ENCODE peak calls at places on chromosome 16, in six cellular contexts. One of them, this sample, is unnamed.

GRCh38 chr16:19853973-19854876 is 30.4 kb downstream of the GPRC5B start:
- DNase-seq in transverse colon: no peak
- DNase-seq in PC-3: no peak
- DNase-seq in Caco-2: no peak
- DNase-seq in upper lobe of right lung: no peak
- DNase-seq in adipocyte: no peak
- DNase-seq in this sample: no peak

GRCh38 chr16:57749872-57750452 is 14.4 kb downstream of the KATNB1 start:
- DNase-seq in transverse colon: no peak
- DNase-seq in PC-3: no peak
- DNase-seq in adipocyte: no peak
- DNase-seq in upper lobe of right lung: no peak
- DNase-seq in Caco-2: no peak
- DNase-seq in this sample: no peak

GRCh38 chr16:3189869-3190268 is 1.9 kb downstream of the OR1F1 start:
- DNase-seq in adipocyte: no peak
- DNase-seq in PC-3: no peak
- DNase-seq in upper lobe of right lung: no peak
- DNase-seq in Caco-2: no peak
- DNase-seq in transverse colon: no peak
- DNase-seq in this sample: no peak

GRCh38 chr16:14608111-14608566 is 21.9 kb downstream of the PARN start:
- DNase-seq in Caco-2: no peak
- DNase-seq in upper lobe of right lung: no peak
- DNase-seq in PC-3: no peak
- DNase-seq in adipocyte: no peak
- DNase-seq in transverse colon: no peak
- DNase-seq in this sample: no peak

GRCh38 chr16:66130296-66130910 is 236.1 kb upstream of the CDH5 start:
- DNase-seq in transverse colon: no peak
- DNase-seq in PC-3: peak; percentile 43
- DNase-seq in upper lobe of right lung: no peak
- DNase-seq in Caco-2: no peak
- DNase-seq in adipocyte: peak; percentile 82
- DNase-seq in this sample: no peak

GRCh38 chr16:65373095-65373494 is 251.2 kb upstream of the CDH11 start:
- DNase-seq in adipocyte: no peak
- DNase-seq in PC-3: no peak
- DNase-seq in upper lobe of right lung: no peak
- DNase-seq in Caco-2: no peak
- DNase-seq in transverse colon: no peak
- DNase-seq in this sample: no peak

GRCh38 chr16:13351651-13352217 is 450.3 kb downstream of the SHISA9 start:
- DNase-seq in adipocyte: no peak
- DNase-seq in transverse colon: no peak
- DNase-seq in PC-3: no peak
- DNase-seq in upper lobe of right lung: no peak
- DNase-seq in Caco-2: no peak
- DNase-seq in this sample: no peak

GRCh38 chr16:47416869-47417268 is 44.0 kb downstream of the ITFG1 start:
- DNase-seq in Caco-2: no peak
- DNase-seq in adipocyte: no peak
- DNase-seq in transverse colon: no peak
- DNase-seq in upper lobe of right lung: no peak
- DNase-seq in PC-3: no peak
- DNase-seq in this sample: no peak

GRCh38 chr16:16805809-16806208 is 426.9 kb downstream of the NPIPA7 start:
- DNase-seq in PC-3: no peak
- DNase-seq in adipocyte: no peak
- DNase-seq in upper lobe of right lung: no peak
- DNase-seq in Caco-2: no peak
- DNase-seq in transverse colon: no peak
- DNase-seq in this sample: no peak

GRCh38 chr16:88924834-88925539 is 52.0 kb downstream of the CBFA2T3 start:
- DNase-seq in adipocyte: peak; percentile 91
- DNase-seq in upper lobe of right lung: no peak
- DNase-seq in PC-3: peak; percentile 80
- DNase-seq in transverse colon: no peak
- DNase-seq in Caco-2: peak; percentile 67
- DNase-seq in this sample: no peak

GRCh38 chr16:77408607-77409006 is 26.2 kb downstream of the ADAMTS18 start:
- DNase-seq in upper lobe of right lung: no peak
- DNase-seq in Caco-2: no peak
- DNase-seq in adipocyte: no peak
- DNase-seq in PC-3: no peak
- DNase-seq in transverse colon: no peak
- DNase-seq in this sample: no peak

GRCh38 chr16:69351309-69352027 is at the start of gene TMED6:
- DNase-seq in upper lobe of right lung: no peak
- DNase-seq in transverse colon: peak; percentile 77
- DNase-seq in adipocyte: no peak
- DNase-seq in PC-3: no peak
- DNase-seq in Caco-2: peak; percentile 76
- DNase-seq in this sample: no peak

GRCh38 chr16:27222499-27223225 is 19.3 kb downstream of the KDM8 start:
- DNase-seq in Caco-2: no peak
- DNase-seq in adipocyte: peak; percentile 9
- DNase-seq in upper lobe of right lung: no peak
- DNase-seq in PC-3: peak; percentile 26
- DNase-seq in transverse colon: peak; percentile 29
- DNase-seq in this sample: no peak

DNA sequence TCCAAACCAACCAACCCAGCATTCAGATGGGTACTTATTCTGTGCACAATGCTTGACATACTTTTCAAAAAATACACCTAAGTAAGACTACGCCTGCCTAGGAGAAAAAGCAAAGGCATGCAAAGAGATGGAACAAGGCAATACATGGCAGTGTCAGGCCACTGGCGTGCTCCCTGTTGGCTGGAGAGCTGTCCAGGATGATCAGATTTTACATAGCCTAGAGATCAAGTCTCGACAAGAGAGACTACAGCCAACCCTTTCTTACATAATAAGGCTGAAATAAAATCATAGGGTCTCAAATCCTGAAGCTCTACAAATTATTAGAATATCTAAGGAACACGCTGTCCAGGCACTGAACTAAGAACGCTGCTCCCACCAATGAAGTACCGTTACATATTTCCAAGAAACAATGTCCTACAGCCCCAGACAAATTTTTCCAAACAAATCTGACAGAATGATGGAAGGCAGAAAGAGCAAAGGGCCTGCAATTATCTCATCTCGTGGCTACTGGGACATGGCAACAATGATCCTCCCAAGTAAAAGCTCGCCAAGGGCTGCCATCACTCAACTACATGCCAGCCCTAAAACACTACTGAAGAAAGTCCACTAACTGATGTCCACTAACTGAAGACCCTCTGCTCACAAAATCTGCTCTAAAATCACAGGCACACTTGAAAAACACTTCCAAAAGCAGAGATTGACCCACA is 5.1 kb downstream of the RPS15A start:
- DNase-seq in PC-3: no peak
- DNase-seq in adipocyte: no peak
- DNase-seq in Caco-2: no peak
- DNase-seq in transverse colon: no peak
- DNase-seq in upper lobe of right lung: no peak
- DNase-seq in this sample: no peak
- H3K36me3 ChIP-seq in PC-3: peaks cover 62% of the 10 kb centered on the region
- H3K36me3 ChIP-seq in adipocyte: peaks cover 68% of the 10 kb centered on the region
- H3K36me3 ChIP-seq in Caco-2: peaks cover 6% of the 10 kb centered on the region
- H3K36me3 ChIP-seq in transverse colon: peaks cover 55% of the 10 kb centered on the region
- H3K36me3 ChIP-seq in upper lobe of right lung: peaks cover 65% of the 10 kb centered on the region
- H3K36me3 ChIP-seq in this sample: no peaks in the 10 kb centered on the region

DNA sequence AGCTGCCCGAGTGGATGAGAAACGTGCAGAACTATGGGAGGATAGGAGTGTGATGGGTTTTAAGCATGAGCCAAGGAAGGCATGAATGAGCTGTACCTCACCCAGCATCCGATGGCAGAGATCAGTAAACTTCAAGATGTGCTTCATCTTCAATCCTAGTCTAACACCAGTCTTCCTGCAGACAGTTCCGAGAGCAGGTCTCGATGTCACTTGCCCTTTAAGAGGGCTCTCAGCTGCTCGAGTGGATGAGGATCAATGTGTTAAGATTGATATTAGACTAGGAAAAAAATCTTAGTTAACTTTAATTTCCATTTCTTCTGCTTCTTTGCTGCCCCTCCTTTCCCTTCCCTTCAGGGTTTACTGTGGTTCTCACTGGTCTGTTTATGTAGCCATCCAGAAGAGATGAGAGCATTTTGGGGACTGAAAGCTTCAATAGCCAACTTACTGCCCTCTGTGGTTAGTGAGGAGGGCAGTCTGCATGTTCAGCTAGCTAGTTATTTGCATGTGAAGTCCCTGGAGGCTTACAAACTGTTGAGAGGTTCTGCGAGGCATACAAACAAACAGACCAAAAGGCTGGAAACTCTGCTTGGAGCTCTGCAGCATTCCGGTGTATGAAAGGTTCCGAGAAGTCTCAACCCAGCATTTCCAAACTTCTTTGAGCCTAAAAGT is 15.3 kb downstream of the KLHL36 start:
- DNase-seq in PC-3: no peak
- DNase-seq in upper lobe of right lung: no peak
- DNase-seq in adipocyte: peak; percentile 24
- DNase-seq in Caco-2: no peak
- DNase-seq in transverse colon: no peak
- DNase-seq in this sample: no peak
- H3K36me3 ChIP-seq in PC-3: no peaks in the 10 kb centered on the region
- H3K36me3 ChIP-seq in upper lobe of right lung: peaks cover 74% of the 10 kb centered on the region
- H3K36me3 ChIP-seq in adipocyte: peaks cover 73% of the 10 kb centered on the region
- H3K36me3 ChIP-seq in Caco-2: peaks cover 4% of the 10 kb centered on the region
- H3K36me3 ChIP-seq in transverse colon: peaks cover 46% of the 10 kb centered on the region
- H3K36me3 ChIP-seq in this sample: no peaks in the 10 kb centered on the region

GRCh38 chr16:89391-90302 is 11.6 kb downstream of the MPG start:
- DNase-seq in adipocyte: no peak
- DNase-seq in Caco-2: no peak
- DNase-seq in PC-3: no peak
- DNase-seq in transverse colon: no peak
- DNase-seq in upper lobe of right lung: no peak
- DNase-seq in this sample: no peak
- H3K36me3 ChIP-seq in adipocyte: peaks cover 52% of the 10 kb centered on the region
- H3K36me3 ChIP-seq in Caco-2: no peaks in the 10 kb centered on the region
- H3K36me3 ChIP-seq in PC-3: no peaks in the 10 kb centered on the region
- H3K36me3 ChIP-seq in transverse colon: peaks cover 9% of the 10 kb centered on the region
- H3K36me3 ChIP-seq in upper lobe of right lung: peaks cover 52% of the 10 kb centered on the region
- H3K36me3 ChIP-seq in this sample: no peaks in the 10 kb centered on the region

GRCh38 chr16:1808691-1809090 is 15.2 kb upstream of the IGFALS start:
- DNase-seq in Caco-2: no peak
- DNase-seq in adipocyte: no peak
- DNase-seq in transverse colon: no peak
- DNase-seq in upper lobe of right lung: no peak
- DNase-seq in PC-3: no peak
- DNase-seq in this sample: no peak
- H3K36me3 ChIP-seq in Caco-2: no peaks in the 10 kb centered on the region
- H3K36me3 ChIP-seq in adipocyte: peaks cover 44% of the 10 kb centered on the region
- H3K36me3 ChIP-seq in transverse colon: peaks cover 21% of the 10 kb centered on the region
- H3K36me3 ChIP-seq in upper lobe of right lung: peaks cover 36% of the 10 kb centered on the region
- H3K36me3 ChIP-seq in PC-3: no peaks in the 10 kb centered on the region
- H3K36me3 ChIP-seq in this sample: no peaks in the 10 kb centered on the region

GRCh38 chr16:24930440-24930839 is 84.7 kb downstream of the SLC5A11 start:
- DNase-seq in transverse colon: no peak
- DNase-seq in Caco-2: no peak
- DNase-seq in PC-3: no peak
- DNase-seq in adipocyte: no peak
- DNase-seq in upper lobe of right lung: no peak
- DNase-seq in this sample: no peak

GRCh38 chr16:24921229-24921628 is 75.5 kb downstream of the SLC5A11 start:
- DNase-seq in transverse colon: no peak
- DNase-seq in PC-3: no peak
- DNase-seq in adipocyte: no peak
- DNase-seq in upper lobe of right lung: no peak
- DNase-seq in Caco-2: no peak
- DNase-seq in this sample: no peak

GRCh38 chr16:24929409-24929808 is 83.6 kb downstream of the SLC5A11 start:
- DNase-seq in adipocyte: no peak
- DNase-seq in Caco-2: no peak
- DNase-seq in PC-3: no peak
- DNase-seq in upper lobe of right lung: no peak
- DNase-seq in transverse colon: no peak
- DNase-seq in this sample: no peak

GRCh38 chr16:24920568-24920967 is 74.8 kb downstream of the SLC5A11 start:
- DNase-seq in adipocyte: no peak
- DNase-seq in Caco-2: no peak
- DNase-seq in upper lobe of right lung: no peak
- DNase-seq in transverse colon: no peak
- DNase-seq in PC-3: no peak
- DNase-seq in this sample: no peak

DNA sequence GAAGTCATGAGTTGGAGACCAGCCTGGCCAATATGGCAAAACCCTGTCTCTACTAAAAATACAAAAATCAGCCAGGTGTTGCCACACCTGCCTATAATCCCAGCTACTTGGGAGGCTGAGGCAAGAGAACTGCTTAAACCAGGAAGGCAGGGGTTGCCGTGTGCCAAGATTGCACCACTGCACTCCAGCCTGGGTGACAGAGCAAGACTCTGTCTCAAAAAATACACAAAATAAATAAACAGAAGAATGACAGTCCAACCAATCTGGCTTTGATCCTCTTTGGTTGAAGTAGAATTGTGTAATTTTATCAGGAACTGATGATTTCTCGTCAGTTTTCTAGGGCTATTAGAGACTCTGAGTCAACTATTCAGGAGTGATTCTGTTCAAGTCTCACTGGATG is 79.4 kb downstream of the SLC5A11 start:
- DNase-seq in PC-3: no peak
- DNase-seq in transverse colon: no peak
- DNase-seq in Caco-2: no peak
- DNase-seq in upper lobe of right lung: no peak
- DNase-seq in adipocyte: no peak
- DNase-seq in this sample: no peak
- H3K36me3 ChIP-seq in PC-3: peaks cover 2% of the 10 kb centered on the region
- H3K36me3 ChIP-seq in transverse colon: peaks cover 38% of the 10 kb centered on the region
- H3K36me3 ChIP-seq in Caco-2: peaks cover 1% of the 10 kb centered on the region
- H3K36me3 ChIP-seq in upper lobe of right lung: peaks cover 85% of the 10 kb centered on the region
- H3K36me3 ChIP-seq in adipocyte: peaks cover 86% of the 10 kb centered on the region
- H3K36me3 ChIP-seq in this sample: no peaks in the 10 kb centered on the region

GRCh38 chr16:56470232-56470631 is 18.9 kb downstream of the OGFOD1 start:
- DNase-seq in adipocyte: no peak
- DNase-seq in transverse colon: no peak
- DNase-seq in Caco-2: no peak
- DNase-seq in PC-3: peak; percentile 89
- DNase-seq in upper lobe of right lung: no peak
- DNase-seq in this sample: no peak

GRCh38 chr16:56470666-56471065 is 19.3 kb downstream of the OGFOD1 start:
- DNase-seq in upper lobe of right lung: no peak
- DNase-seq in Caco-2: no peak
- DNase-seq in PC-3: no peak
- DNase-seq in transverse colon: no peak
- DNase-seq in adipocyte: no peak
- DNase-seq in this sample: no peak

GRCh38 chr16:56468800-56469199 is 17.4 kb downstream of the OGFOD1 start:
- DNase-seq in transverse colon: no peak
- DNase-seq in upper lobe of right lung: no peak
- DNase-seq in PC-3: no peak
- DNase-seq in Caco-2: no peak
- DNase-seq in adipocyte: no peak
- DNase-seq in this sample: no peak

GRCh38 chr16:56475226-56475625 is 23.9 kb downstream of the OGFOD1 start:
- DNase-seq in PC-3: no peak
- DNase-seq in Caco-2: no peak
- DNase-seq in adipocyte: no peak
- DNase-seq in upper lobe of right lung: no peak
- DNase-seq in transverse colon: no peak
- DNase-seq in this sample: no peak

GRCh38 chr16:56469748-56470147 is 18.4 kb downstream of the OGFOD1 start:
- DNase-seq in transverse colon: no peak
- DNase-seq in adipocyte: no peak
- DNase-seq in Caco-2: no peak
- DNase-seq in upper lobe of right lung: no peak
- DNase-seq in PC-3: peak; percentile 37
- DNase-seq in this sample: no peak
- H3K36me3 ChIP-seq in transverse colon: peaks cover 78% of the 10 kb centered on the region
- H3K36me3 ChIP-seq in adipocyte: peaks cover 99% of the 10 kb centered on the region
- H3K36me3 ChIP-seq in Caco-2: peaks cover 5% of the 10 kb centered on the region
- H3K36me3 ChIP-seq in upper lobe of right lung: peaks cover 100% of the 10 kb centered on the region
- H3K36me3 ChIP-seq in PC-3: peaks cover 47% of the 10 kb centered on the region
- H3K36me3 ChIP-seq in this sample: no peaks in the 10 kb centered on the region